ENCODE peak calls at places on chromosomes 12 and 14, in ten cellular contexts. H is transverse colon, N is H9, L is suprapubic skin, O is cardiac muscle cell, F is dorsolateral prefrontal cortex, M is endodermal cell, I is ovary, S is HL-60, D is stomach. R is an unnamed sample.
A peak's percentile ranks its signal among the peaks of the same experiment; 100 is the strongest.

GRCh38 chr12:89461649-89462612 is 62.7 kb downstream of the GALNT4 start:
- DNase-seq in I (no peak), N (no peak), O (peak; percentile 84), S (no peak), L (no peak), M (no peak), H (no peak), F (no peak), D (no peak), R (no peak)

GRCh38 chr12:113077057-113077858 is 20.7 kb downstream of the DTX1 start:
- DNase-seq in S (no peak), I (no peak), O (no peak), D (no peak), M (peak; percentile 79), H (no peak), F (no peak), L (no peak), N (no peak), R (no peak)

GRCh38 chr12:121793501-121793835 is at the start of gene RHOF:
- DNase-seq in I (no peak), H (peak; percentile 73), S (no peak), N (no peak), F (no peak), D (peak; percentile 68), L (no peak), M (no peak), O (no peak), R (no peak)

GRCh38 chr14:69704319-69704718 is 62.6 kb upstream of the SRSF5 start:
- DNase-seq in L (no peak), S (no peak), F (no peak), H (no peak), M (no peak), O (no peak), I (no peak), D (no peak), N (no peak), R (no peak)

GRCh38 chr14:51006781-51007211 is 62.5 kb upstream of the PYGL start:
- DNase-seq in F (no peak), S (peak; percentile 54), I (no peak), H (no peak), N (no peak), D (no peak), O (peak; percentile 74), L (peak; percentile 66), M (no peak), R (peak; percentile 46)

GRCh38 chr12:30874455-30875313 is 51.9 kb upstream of the TSPAN11 start:
- DNase-seq in O (no peak), F (no peak), L (no peak), M (peak; percentile 77), N (peak; percentile 36), I (no peak), S (no peak), D (no peak), H (no peak), R (no peak)

GRCh38 chr12:48973531-48973930 is 2.0 kb upstream of the WNT10B start:
- DNase-seq in O (peak; percentile 59), F (no peak), I (peak; percentile 38), L (no peak), N (no peak), H (no peak), M (peak; percentile 68), S (no peak), D (no peak), R (no peak)

GRCh38 chr12:114834621-114835020 is 150.6 kb upstream of the TBX3 start:
- DNase-seq in I (no peak), O (peak; percentile 73), M (peak; percentile 71), F (no peak), H (no peak), N (peak; percentile 41), S (no peak), D (no peak), L (no peak), R (no peak)

GRCh38 chr12:57214398-57214781 is 2.2 kb upstream of the NXPH4 start:
- DNase-seq in M (peak; percentile 95), I (peak; percentile 72), F (no peak), D (peak; percentile 69), H (peak; percentile 70), S (no peak), L (peak; percentile 77), N (peak; percentile 91), O (peak; percentile 60), R (peak; percentile 68)

GRCh38 chr14:105894978-105895881 is 368.8 kb downstream of the TMEM121 start:
- DNase-seq in F (no peak), N (no peak), L (peak; percentile 48), I (no peak), O (no peak), D (no peak), S (no peak), M (no peak), H (no peak), R (no peak)

GRCh38 chr14:96827310-96827709 is 30.1 kb downstream of the VRK1 start:
- DNase-seq in N (no peak), D (no peak), H (no peak), M (peak; percentile 59), F (no peak), O (no peak), L (no peak), I (no peak), S (no peak), R (no peak)

DNA sequence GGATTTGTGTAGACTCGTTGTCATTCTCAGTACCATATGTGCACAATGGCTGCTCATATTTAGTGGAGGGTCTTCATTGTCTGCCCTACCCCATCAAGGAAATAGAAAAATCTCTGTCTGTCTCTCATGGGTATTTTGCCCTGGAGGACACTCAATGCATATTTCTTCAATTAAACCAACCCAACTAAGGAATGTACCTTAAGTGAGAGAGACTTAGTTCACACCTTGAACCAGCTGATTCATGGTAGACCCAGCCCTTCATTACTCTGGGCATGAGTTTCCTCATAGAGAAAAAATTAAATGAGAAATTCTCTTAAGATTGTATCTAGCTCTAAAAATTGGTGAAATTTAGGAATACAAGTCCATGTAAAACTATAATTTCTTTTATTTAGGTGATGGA is 107.1 kb upstream of the PLEKHG7 start:
- DNase-seq in M (no peak), S (no peak), O (no peak), F (no peak), L (no peak), D (no peak), H (no peak), N (no peak), I (no peak), R (no peak)
- H3K27me3 ChIP-seq in M (no peaks in the 10 kb centered on the region), S (no peaks in the 10 kb centered on the region), O (no peaks in the 10 kb centered on the region), F (no peaks in the 10 kb centered on the region), L (no peaks in the 10 kb centered on the region), D (no peaks in the 10 kb centered on the region), H (no peaks in the 10 kb centered on the region), N (no peaks in the 10 kb centered on the region), I (no peaks in the 10 kb centered on the region), R (no peaks in the 10 kb centered on the region)

GRCh38 chr12:120236124-120236398 is 29.5 kb downstream of the PXN start:
- DNase-seq in S (no peak), M (no peak), O (no peak), D (no peak), F (no peak), L (no peak), I (no peak), N (no peak), H (no peak), R (no peak)

GRCh38 chr12:120234643-120235368 is 30.7 kb downstream of the PXN start:
- DNase-seq in I (peak; percentile 54), F (peak; percentile 36), D (peak; percentile 73), S (no peak), L (peak; percentile 94), O (peak; percentile 94), N (peak; percentile 81), M (peak; percentile 92), H (peak; percentile 77), R (peak; percentile 88)

GRCh38 chr12:120238224-120238616 is 27.3 kb downstream of the PXN start:
- DNase-seq in O (no peak), N (no peak), D (no peak), M (no peak), S (no peak), I (no peak), H (no peak), F (no peak), L (no peak), R (no peak)

GRCh38 chr12:120238839-120239445 is 26.6 kb downstream of the PXN start:
- DNase-seq in D (no peak), I (no peak), N (no peak), S (no peak), O (no peak), L (no peak), H (no peak), M (no peak), F (no peak), R (no peak)

DNA sequence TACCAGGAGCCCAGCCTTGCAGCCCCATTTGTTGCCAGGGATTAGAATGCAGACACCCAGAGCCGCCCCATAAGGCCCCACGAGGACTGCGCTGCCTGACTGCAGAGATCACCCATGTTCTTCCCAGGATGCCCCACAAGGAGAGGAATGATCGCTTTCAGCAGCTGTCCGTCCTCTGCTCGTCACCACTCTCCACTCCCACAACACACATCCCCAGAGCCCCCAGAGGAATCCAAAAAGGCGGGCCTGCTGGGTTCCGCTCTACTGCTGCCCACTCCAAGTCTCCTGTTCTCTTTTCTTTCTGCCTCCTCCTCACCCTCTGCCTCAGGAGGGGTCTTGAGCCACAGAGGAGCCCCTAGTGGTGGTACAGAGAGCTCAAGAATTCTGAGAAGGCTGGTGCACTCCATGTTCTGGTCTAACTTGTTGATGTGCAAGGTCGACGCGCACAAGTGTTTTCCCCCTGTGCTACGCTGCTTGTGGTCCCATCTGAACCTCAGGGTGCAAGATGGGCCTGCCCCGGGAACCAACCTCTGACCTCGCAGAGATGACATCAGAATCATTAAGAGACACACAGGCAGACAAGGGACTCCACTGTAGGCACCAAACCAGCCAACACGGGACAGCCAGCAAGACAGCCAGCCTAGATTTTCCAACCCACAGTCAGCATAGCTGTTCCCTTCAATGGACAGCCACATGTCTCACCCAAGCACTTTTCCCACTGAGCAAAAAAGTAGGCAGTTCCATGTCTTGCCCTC is 30.0 kb downstream of the PXN start:
- DNase-seq in D (no peak), N (peak; percentile 72), L (no peak), I (no peak), O (no peak), F (no peak), S (no peak), M (peak; percentile 87), H (no peak), R (no peak)
- TF ChIP-seq CTCF in D (no peak), N (peak; percentile 62), L (no peak), I (no peak), O (peak; percentile 43), F (no peak), S (no peak), M (peak; percentile 78), H (no peak), R (no peak)

GRCh38 chr12:52776435-52776834 is 710 bp downstream of the KRT76 start:
- DNase-seq in O (no peak), H (no peak), S (no peak), N (no peak), F (no peak), D (no peak), M (no peak), L (no peak), I (no peak), R (no peak)
- H3K27me3 ChIP-seq in O (peaks cover 68% of the 10 kb centered on the region), H (peaks cover 2% of the 10 kb centered on the region), S (peaks cover 10% of the 10 kb centered on the region), N (no peaks in the 10 kb centered on the region), F (no peaks in the 10 kb centered on the region), D (no peaks in the 10 kb centered on the region), M (peaks cover 54% of the 10 kb centered on the region), L (no peaks in the 10 kb centered on the region), I (no peaks in the 10 kb centered on the region), R (no peaks in the 10 kb centered on the region)

DNA sequence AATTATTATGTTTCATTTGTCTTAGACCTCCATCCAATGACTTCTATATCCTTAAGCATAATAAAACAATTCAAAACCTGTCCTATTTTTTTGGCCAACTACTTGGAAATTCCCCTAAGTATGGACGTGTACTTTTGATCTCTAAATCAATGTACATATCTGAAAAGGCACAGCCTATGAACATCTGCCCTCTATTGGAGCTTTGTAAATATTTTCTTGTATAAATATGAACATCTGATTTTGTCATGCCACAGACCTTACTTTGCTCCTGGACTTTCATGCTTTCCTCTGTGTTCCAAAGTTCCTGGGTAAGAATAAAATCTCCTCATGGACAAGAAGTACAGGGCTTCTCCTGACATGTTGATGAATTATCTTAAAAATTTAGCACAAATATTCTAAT is 1211.9 kb downstream of the GALC start:
- DNase-seq in H (no peak), S (no peak), N (no peak), O (no peak), I (no peak), L (no peak), D (no peak), M (no peak), F (no peak), R (no peak)
- TF ChIP-seq CTCF in H (no peak), S (no peak), N (no peak), O (no peak), I (no peak), L (no peak), D (no peak), M (no peak), F (no peak), R (no peak)